ENCODE peak calls at places on chromosomes 2 and 18, in seven cellular contexts. D is prostate gland, V is AG10803, C is cardiac muscle cell, P is H7, H is lung, E is OCI-LY7. Z is an unnamed sample.

GRCh38 chr2:119116411-119117295 is 41.9 kb downstream of the C1QL2 start:
- DNase-seq in V (no peak), D (no peak), H (peak; percentile 6), P (no peak), E (no peak), C (no peak), Z (no peak)

GRCh38 chr2:86274265-86274917 is 63.0 kb downstream of the REEP1 start:
- DNase-seq in H (no peak), E (no peak), D (no peak), V (peak; percentile 24), P (no peak), C (no peak), Z (no peak)

GRCh38 chr2:146229513-146230155 is 1615.2 kb upstream of the ACVR2A start:
- DNase-seq in C (no peak), V (no peak), D (no peak), P (no peak), H (no peak), E (no peak), Z (no peak)

GRCh38 chr18:67590571-67591141 is 74.1 kb upstream of the DSEL start:
- DNase-seq in V (peak; percentile 35), P (no peak), D (no peak), H (no peak), C (no peak), E (no peak), Z (no peak)

GRCh38 chr2:1518891-1519530 is 105.7 kb downstream of the TPO start:
- DNase-seq in H (no peak), V (no peak), D (no peak), E (no peak), P (peak; percentile 41), C (no peak), Z (no peak)

GRCh38 chr2:1729264-1729663 is 15.1 kb downstream of the PXDN start:
- DNase-seq in D (no peak), E (no peak), H (no peak), P (peak; percentile 32), V (no peak), C (no peak), Z (no peak)

GRCh38 chr18:71849407-71849806 is 694.7 kb downstream of the CBLN2 start:
- DNase-seq in H (no peak), P (no peak), V (no peak), D (no peak), C (no peak), E (no peak), Z (no peak)

GRCh38 chr2:170394988-170395387 is 217.0 kb downstream of the MYO3B start:
- DNase-seq in C (peak; percentile 4), V (no peak), P (no peak), E (no peak), D (no peak), H (no peak), Z (no peak)

GRCh38 chr2:239930378-239930777 is 94.8 kb downstream of the NDUFA10 start:
- DNase-seq in P (no peak), V (no peak), E (no peak), C (no peak), H (no peak), D (no peak), Z (no peak)

GRCh38 chr2:40746150-40746549 is 294.3 kb upstream of the SLC8A1 start:
- DNase-seq in C (no peak), P (no peak), V (no peak), D (no peak), H (no peak), E (peak; percentile 27), Z (no peak)

GRCh38 chr2:217360781-217361485 is 501.1 kb upstream of the TNP1 start:
- DNase-seq in H (no peak), D (peak; percentile 21), P (no peak), E (no peak), V (peak; percentile 94), C (peak; percentile 57), Z (no peak)

GRCh38 chr2:130832296-130832940 is 4.3 kb upstream of the ARHGEF4 start:
- DNase-seq in V (no peak), H (no peak), D (no peak), C (no peak), E (no peak), P (no peak), Z (no peak)

GRCh38 chr18:79609841-79610281 is 69.7 kb upstream of the CTDP1 start:
- DNase-seq in P (no peak), E (no peak), V (no peak), C (no peak), H (no peak), D (no peak), Z (no peak)

GRCh38 chr2:60331106-60331809 is 222.2 kb downstream of the BCL11A start:
- DNase-seq in D (no peak), H (no peak), E (no peak), C (peak; percentile 31), P (no peak), V (no peak), Z (no peak)

GRCh38 chr2:15782009-15782751 is 158.2 kb upstream of the MYCN start:
- DNase-seq in C (no peak), E (no peak), V (peak; percentile 14), P (no peak), D (no peak), H (no peak), Z (no peak)

GRCh38 chr2:11409184-11409959 is 56.6 kb downstream of the E2F6 start:
- DNase-seq in V (no peak), E (no peak), P (no peak), D (no peak), C (no peak), H (no peak), Z (no peak)

GRCh38 chr2:64936809-64937208 is 52.4 kb upstream of the SLC1A4 start:
- DNase-seq in V (no peak), C (no peak), H (no peak), D (no peak), P (no peak), E (no peak), Z (no peak)

GRCh38 chr2:103526757-103527156 is 764.9 kb downstream of the TMEM182 start:
- DNase-seq in V (no peak), C (no peak), P (no peak), E (no peak), D (no peak), H (no peak), Z (no peak)

GRCh38 chr2:238947243-238947760 is 99.4 kb downstream of the TWIST2 start:
- DNase-seq in C (no peak), P (no peak), E (no peak), D (no peak), H (peak; percentile 15), V (no peak), Z (no peak)

GRCh38 chr2:227360351-227360750 is 18.8 kb downstream of the TM4SF20 start:
- DNase-seq in H (no peak), V (no peak), C (no peak), D (no peak), E (no peak), P (no peak), Z (no peak)

GRCh38 chr2:33272001-33272400 is 204.4 kb upstream of the RASGRP3 start:
- DNase-seq in P (no peak), D (no peak), E (peak; percentile 89), C (no peak), H (no peak), V (peak; percentile 60), Z (no peak)

DNA sequence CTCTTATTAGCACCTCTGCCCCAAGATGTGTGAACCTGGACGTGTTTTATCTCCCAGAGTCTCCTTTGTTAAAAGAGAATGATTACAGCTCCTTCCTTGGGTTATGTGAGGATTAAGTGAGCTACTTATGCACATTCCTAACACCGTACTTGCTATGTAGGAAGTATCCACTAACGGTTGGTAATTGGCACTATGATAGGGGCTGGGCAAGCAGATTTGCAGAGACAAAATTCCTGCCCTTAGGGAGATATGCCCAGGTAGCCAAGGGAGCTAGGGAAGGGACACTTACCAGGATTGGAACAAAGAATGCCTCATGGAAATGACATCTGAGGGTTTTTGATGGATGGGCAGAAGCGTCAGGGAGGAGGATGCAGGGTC is 11.5 kb upstream of the ALPK2 start:
- DNase-seq in E (no peak), P (no peak), H (no peak), V (no peak), D (no peak), C (no peak), Z (no peak)
- H3K4me3 ChIP-seq in E (no peak overlapping the region), P (no peak overlapping the region), H (no peak overlapping the region), V (no peak overlapping the region), D (no peak overlapping the region), C (no peak overlapping the region), Z (no peak overlapping the region)

GRCh38 chr2:209382775-209383174 is 41.1 kb upstream of the MAP2 start:
- DNase-seq in H (no peak), P (no peak), D (no peak), C (no peak), V (no peak), E (no peak), Z (no peak)

GRCh38 chr2:209380278-209380677 is 43.6 kb upstream of the MAP2 start:
- DNase-seq in H (no peak), V (no peak), D (no peak), E (peak; percentile 4), C (no peak), P (no peak), Z (no peak)

GRCh38 chr2:209388416-209389037 is 35.3 kb upstream of the MAP2 start:
- DNase-seq in P (no peak), H (no peak), C (no peak), E (no peak), D (no peak), V (peak; percentile 23), Z (no peak)

GRCh38 chr2:209387389-209387788 is 36.5 kb upstream of the MAP2 start:
- DNase-seq in P (peak; percentile 5), V (no peak), H (no peak), E (no peak), D (no peak), C (no peak), Z (no peak)

DNA sequence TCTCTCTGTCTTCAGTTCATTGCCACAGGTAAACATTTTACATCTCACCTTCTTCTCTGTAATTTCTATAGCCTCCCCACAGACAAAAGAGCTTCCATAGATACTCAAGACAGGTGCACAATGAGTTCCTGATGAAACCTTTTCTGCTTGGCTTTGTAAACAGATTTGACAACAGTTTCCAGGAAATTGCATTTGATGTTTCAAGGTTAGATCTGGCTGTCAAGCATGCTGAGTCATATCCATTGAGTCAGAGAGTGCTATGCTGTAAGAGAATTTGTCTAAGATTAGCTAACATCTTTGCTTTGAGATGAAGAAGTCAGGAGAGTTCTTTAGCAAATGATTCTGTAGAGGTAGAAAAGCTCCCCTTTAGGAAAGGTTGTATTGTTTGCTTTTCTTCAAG is 40.6 kb upstream of the MAP2 start:
- DNase-seq in D (peak; percentile 14), E (no peak), P (no peak), H (no peak), V (peak; percentile 54), C (no peak), Z (no peak)
- H3K4me3 ChIP-seq in D (no peak overlapping the region), E (no peak overlapping the region), P (no peak overlapping the region), H (no peak overlapping the region), V (no peak overlapping the region), C (no peak overlapping the region), Z (no peak overlapping the region)

GRCh38 chr2:233480490-233481202 is 85.9 kb downstream of the USP40 start:
- DNase-seq in D (peak; percentile 84), C (no peak), H (peak; percentile 84), V (no peak), E (peak; percentile 71), P (peak; percentile 66), Z (no peak)
- H3K4me3 ChIP-seq in D (no peak overlapping the region), C (no peak overlapping the region), H (no peak overlapping the region), V (no peak overlapping the region), E (no peak overlapping the region), P (no peak overlapping the region), Z (no peak overlapping the region)

DNA sequence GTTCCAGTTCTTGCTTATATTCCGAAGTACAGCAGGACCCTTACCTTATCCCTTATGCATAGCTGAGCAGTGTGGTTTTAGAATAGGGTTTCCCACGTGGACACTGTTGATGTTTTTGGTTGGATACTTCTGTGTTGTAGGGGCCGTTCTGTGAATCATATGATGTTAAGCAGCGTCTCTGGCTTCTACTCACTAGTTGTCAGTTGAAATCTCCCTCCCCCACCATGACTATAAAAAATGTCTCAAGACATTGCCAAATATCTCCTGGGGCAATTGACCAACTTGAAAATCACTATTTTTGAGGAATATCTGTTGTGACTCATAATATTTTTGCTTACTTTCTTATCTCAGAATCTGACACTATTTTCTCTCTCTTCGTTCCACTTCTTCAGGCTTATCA is 713.7 kb downstream of the TSN start:
- DNase-seq in V (no peak), C (no peak), H (no peak), P (no peak), E (no peak), D (no peak), Z (no peak)
- H3K4me3 ChIP-seq in V (no peak overlapping the region), C (no peak overlapping the region), H (no peak overlapping the region), P (no peak overlapping the region), E (no peak overlapping the region), D (no peak overlapping the region), Z (no peak overlapping the region)